ENCODE peak calls at places on chromosome 19, in four cellular contexts. S, R, W and F are unnamed samples.

GRCh38 chr19:55923556-55923955 is 8.6 kb downstream of the NLRP13 start:
- DNase-seq in S (no peak), W (no peak), R (no peak), F (no peak)

GRCh38 chr19:952680-953500 is 27.1 kb downstream of the ARID3A start:
- DNase-seq in W (no peak), S (no peak), R (peak; percentile 58), F (no peak)

GRCh38 chr19:958967-959685 is 25.0 kb upstream of the WDR18 start:
- DNase-seq in R (peak; percentile 21), S (no peak), W (no peak), F (no peak)

GRCh38 chr19:38044267-38045111 is 137.5 kb downstream of the SIPA1L3 start:
- DNase-seq in S (no peak), W (no peak), R (no peak), F (no peak)

GRCh38 chr19:10701955-10702307 is 692 bp downstream of the QTRT1 start:
- DNase-seq in R (no peak), S (no peak), W (no peak), F (peak; percentile 22)

GRCh38 chr19:55075366-55075998 is at the start of gene EPS8L1:
- DNase-seq in S (no peak), W (no peak), R (peak; percentile 79), F (no peak)

GRCh38 chr19:17830567-17831418 is 9.5 kb upstream of the INSL3 start:
- DNase-seq in S (peak; percentile 89), W (no peak), R (peak; percentile 87), F (no peak)

GRCh38 chr19:38713227-38713649 is 31.0 kb downstream of the CAPN12 start:
- DNase-seq in W (no peak), S (peak; percentile 89), R (no peak), F (no peak)

GRCh38 chr19:47781590-47782318 is 3.3 kb downstream of the SELENOW start:
- DNase-seq in R (peak; percentile 21), W (peak; percentile 72), S (peak; percentile 86), F (no peak)

GRCh38 chr19:35002037-35002535 is 2.0 kb downstream of the GRAMD1A start:
- DNase-seq in W (no peak), R (no peak), S (no peak), F (no peak)

GRCh38 chr19:38663156-38663651 is 15.8 kb downstream of the ACTN4 start:
- DNase-seq in S (no peak), R (no peak), W (no peak), F (no peak)

GRCh38 chr19:28324275-28325060 is 888.5 kb downstream of the UQCRFS1 start:
- DNase-seq in W (no peak), S (no peak), R (no peak), F (no peak)

GRCh38 chr19:51407631-51408131 is 9.8 kb downstream of the SIGLEC10 start:
- DNase-seq in R (peak; percentile 59), S (no peak), W (no peak), F (peak; percentile 30)

GRCh38 chr19:31548941-31549340 is 199.7 kb upstream of the TSHZ3 start:
- DNase-seq in R (peak; percentile 5), S (peak; percentile 27), W (no peak), F (no peak)

GRCh38 chr19:10431254-10431942 is 11.1 kb downstream of the PDE4A start:
- DNase-seq in S (peak; percentile 73), W (no peak), R (peak; percentile 36), F (no peak)

GRCh38 chr19:7918615-7919421 is 1.3 kb upstream of the SNAPC2 start:
- DNase-seq in S (no peak), R (peak; percentile 62), W (no peak), F (no peak)

GRCh38 chr19:7916137-7916907 is 1.7 kb downstream of the TGFBR3L start:
- DNase-seq in R (peak; percentile 32), S (no peak), W (no peak), F (no peak)

GRCh38 chr19:7916908-7917291 is 2.3 kb downstream of the TGFBR3L start:
- DNase-seq in R (no peak), S (no peak), W (no peak), F (no peak)

GRCh38 chr19:7915250-7916136 is 863 bp downstream of the TGFBR3L start:
- DNase-seq in R (no peak), S (no peak), W (no peak), F (no peak)

DNA sequence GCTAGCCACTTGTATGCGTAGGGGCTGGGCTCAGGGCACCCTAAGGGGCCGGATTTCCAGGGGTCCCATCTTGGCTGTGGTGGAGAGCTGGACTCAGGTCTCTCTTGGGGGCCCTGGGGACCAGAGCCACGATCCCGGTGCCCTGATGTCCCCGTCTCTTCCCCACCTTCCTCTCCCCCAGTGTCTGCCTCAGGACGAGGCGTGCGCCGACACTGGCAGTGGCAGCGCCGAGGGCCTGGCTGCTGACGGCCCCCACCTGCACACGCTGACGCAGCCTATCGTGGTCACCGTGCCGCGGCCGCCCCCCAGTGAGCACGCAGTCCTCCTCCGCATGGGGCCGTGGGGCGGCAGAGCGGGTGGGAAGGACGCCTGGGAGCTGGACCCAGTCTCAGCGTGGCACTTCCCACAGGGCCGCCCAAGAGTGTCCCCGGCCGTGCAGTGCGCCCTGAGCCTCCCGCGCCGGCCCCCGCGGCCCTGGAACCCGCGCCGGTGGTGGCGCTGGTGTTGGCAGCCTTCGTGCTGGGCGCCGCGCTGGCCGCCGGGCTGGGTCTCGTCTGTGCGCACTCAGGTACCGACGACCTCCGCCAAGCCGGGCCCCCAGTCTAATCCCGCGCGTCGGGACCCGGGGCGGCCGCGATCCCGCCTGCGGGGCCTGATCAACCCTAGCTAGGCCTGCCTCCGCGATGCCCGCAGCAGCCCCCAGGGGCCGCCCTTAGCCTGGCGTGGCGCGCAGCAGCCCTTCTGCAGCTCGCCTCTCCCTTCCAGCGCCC is 2.7 kb upstream of the SNAPC2 start:
- DNase-seq in R (peak; percentile 50), W (no peak), S (no peak), F (peak; percentile 82)
- H3K4me3 ChIP-seq in R (peak overlapping the region; percentile 77), W (peak overlapping the region; percentile 62), S (peak overlapping the region; percentile 38), F (no peak overlapping the region)

DNA sequence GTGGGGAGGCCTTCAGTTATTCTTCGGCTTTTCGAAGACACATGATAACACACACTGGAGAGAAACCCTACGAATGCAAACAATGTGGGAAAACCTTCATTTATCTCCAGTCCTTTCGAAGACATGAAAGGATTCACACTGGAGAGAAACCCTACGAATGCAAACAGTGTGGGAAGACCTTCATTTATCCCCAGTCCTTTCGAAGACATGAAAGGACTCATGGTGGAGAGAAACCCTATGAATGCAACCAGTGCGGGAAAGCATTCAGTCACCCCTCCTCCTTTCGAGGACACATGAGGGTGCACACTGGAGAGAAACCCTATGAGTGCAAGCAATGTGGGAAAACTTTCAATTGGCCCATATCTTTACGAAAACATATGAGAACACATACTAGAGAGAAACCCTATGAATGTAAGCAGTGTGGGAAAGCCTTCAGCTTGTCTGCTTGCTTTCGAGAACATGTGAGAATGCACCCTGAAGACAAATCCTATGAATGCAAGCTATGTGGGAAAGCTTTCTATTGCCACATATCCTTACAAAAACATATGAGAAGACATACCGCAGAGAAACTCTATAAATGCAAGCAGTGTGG is 11.8 kb downstream of the ZNF555 start:
- DNase-seq in W (no peak), S (no peak), R (no peak), F (no peak)
- H3K9me3 ChIP-seq in W (peaks cover 99% of the 10 kb centered on the region), S (peaks cover 26% of the 10 kb centered on the region), R (peaks cover 8% of the 10 kb centered on the region), F (peaks cover 63% of the 10 kb centered on the region)

GRCh38 chr19:15198006-15198356 is 2.8 kb downstream of the NOTCH3 start:
- DNase-seq in R (peak; percentile 47), W (no peak), S (no peak), F (no peak)

GRCh38 chr19:15201374-15202023 is 704 bp upstream of the NOTCH3 start:
- DNase-seq in R (no peak), S (no peak), W (no peak), F (no peak)

GRCh38 chr19:15200575-15201364 is at the start of gene NOTCH3:
- DNase-seq in R (no peak), W (no peak), S (no peak), F (peak; percentile 74)

GRCh38 chr19:15199219-15199651 is 1.6 kb downstream of the NOTCH3 start:
- DNase-seq in W (no peak), R (no peak), S (no peak), F (no peak)

DNA sequence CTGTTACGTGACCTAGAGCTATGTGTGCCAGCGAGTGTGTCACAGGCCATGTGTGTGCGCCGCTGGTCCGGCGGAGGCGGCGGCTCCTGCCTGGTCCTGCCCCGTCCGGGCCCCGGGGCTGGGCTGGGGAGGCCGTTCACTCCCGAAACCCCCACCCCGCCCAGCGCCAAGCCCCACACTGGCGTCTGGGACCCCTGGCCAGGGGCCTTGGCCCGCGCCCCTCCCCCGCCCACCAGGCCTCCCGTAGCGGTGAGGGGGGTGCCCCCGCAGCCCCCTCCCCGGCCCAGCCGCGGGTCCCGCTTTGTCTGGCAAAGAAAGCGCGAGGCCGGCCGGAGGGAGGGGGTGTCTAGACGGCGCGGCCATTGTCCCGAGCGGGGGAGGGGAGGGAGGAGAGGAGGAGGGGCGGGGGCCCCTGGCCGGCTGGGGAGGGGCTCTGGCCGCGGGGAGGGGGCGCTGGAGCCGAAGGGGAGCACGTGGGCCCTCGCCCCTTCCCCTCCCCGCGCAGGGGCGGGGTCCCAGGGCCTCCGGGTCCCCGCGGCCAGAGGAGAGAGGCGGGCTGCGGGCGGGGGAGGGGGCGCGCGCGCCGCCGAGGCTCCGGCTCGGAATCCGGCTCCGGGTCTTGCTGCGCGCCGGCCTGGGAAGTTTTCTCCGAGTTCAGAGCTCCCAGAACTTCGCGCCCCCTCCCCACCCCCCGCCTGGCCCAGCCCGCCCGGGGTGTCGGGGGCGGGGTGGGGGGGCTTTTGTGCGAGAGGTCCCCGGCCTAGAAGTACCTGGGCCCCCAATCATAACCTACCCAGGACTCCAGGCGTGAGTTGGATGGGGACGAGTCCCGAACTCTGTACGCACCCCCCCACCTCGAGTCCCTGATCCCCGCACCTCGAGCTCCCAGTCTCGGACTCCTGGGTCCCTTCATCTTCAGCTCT is 882 bp downstream of the NOTCH3 start:
- DNase-seq in R (no peak), W (no peak), S (no peak), F (peak; percentile 33)
- H3K4me3 ChIP-seq in R (peak overlapping the region; percentile 22), W (peak overlapping the region; percentile 94), S (peak overlapping the region; percentile 46), F (peak overlapping the region; percentile 72)

GRCh38 chr19:49973987-49974386 is 13.0 kb upstream of the SIGLEC11 start:
- DNase-seq in W (no peak), S (no peak), R (no peak), F (no peak)
- H3K9me3 ChIP-seq in W (no peaks in the 10 kb centered on the region), S (no peaks in the 10 kb centered on the region), R (no peaks in the 10 kb centered on the region), F (no peaks in the 10 kb centered on the region)

GRCh38 chr19:8208119-8208709 is 956 bp upstream of the CERS4 start:
- DNase-seq in S (peak; percentile 73), R (no peak), W (no peak), F (no peak)
- H3K4me3 ChIP-seq in S (peak overlapping the region; percentile 74), R (peak overlapping the region; percentile 74), W (peak overlapping the region; percentile 92), F (peak overlapping the region; percentile 28)

GRCh38 chr19:23440791-23441190 is 45.5 kb upstream of the ZNF91 start:
- DNase-seq in S (no peak), R (no peak), W (no peak), F (no peak)
- H3K9me3 ChIP-seq in S (no peaks in the 10 kb centered on the region), R (peaks cover 3% of the 10 kb centered on the region), W (peaks cover 8% of the 10 kb centered on the region), F (peaks cover 2% of the 10 kb centered on the region)

GRCh38 chr19:30318936-30319335 is 53.2 kb upstream of the ZNF536 start:
- DNase-seq in S (no peak), W (no peak), R (no peak), F (peak; percentile 69)

GRCh38 chr19:30319411-30319810 is 52.8 kb upstream of the ZNF536 start:
- DNase-seq in R (no peak), S (no peak), W (no peak), F (no peak)

GRCh38 chr19:30320466-30320865 is 51.7 kb upstream of the ZNF536 start:
- DNase-seq in W (peak; percentile 33), S (no peak), R (no peak), F (no peak)

GRCh38 chr19:30320916-30321315 is 51.3 kb upstream of the ZNF536 start:
- DNase-seq in S (no peak), W (peak; percentile 24), R (no peak), F (no peak)

GRCh38 chr19:30319876-30320275 is 52.3 kb upstream of the ZNF536 start:
- DNase-seq in W (no peak), S (no peak), R (no peak), F (no peak)
- H3K4me3 ChIP-seq in W (no peak overlapping the region), S (no peak overlapping the region), R (no peak overlapping the region), F (no peak overlapping the region)